ENCODE peak calls at places on chromosomes 3 and 15, in four cellular contexts. U, T, Y and X are unnamed samples.

GRCh38 chr15:81480645-81481053 is 106.6 kb upstream of the TMC3 start:
- DNase-seq in Y (peak), T (no peak), U (no peak), X (peak)

GRCh38 chr15:98878172-98878571 is 129.4 kb downstream of the PGPEP1L start:
- DNase-seq in Y (no peak), T (no peak), U (no peak), X (no peak)

GRCh38 chr3:176663819-176664218 is 533.5 kb downstream of the TBL1XR1 start:
- DNase-seq in Y (no peak), T (no peak), U (no peak), X (no peak)

GRCh38 chr3:162295323-162295983 is 798.8 kb downstream of the OTOL1 start:
- DNase-seq in U (no peak), Y (no peak), T (no peak), X (no peak)

GRCh38 chr15:96977886-96978285 is 647.4 kb downstream of the NR2F2 start:
- DNase-seq in T (no peak), Y (no peak), U (no peak), X (no peak)

GRCh38 chr3:4493931-4494806 is 1.0 kb downstream of the ITPR1 start:
- DNase-seq in T (no peak), Y (peak), U (no peak), X (no peak)

GRCh38 chr3:187714404-187714979 is 12.1 kb upstream of the RTP2 start:
- DNase-seq in U (no peak), T (peak), Y (peak), X (peak)

GRCh38 chr3:56908004-56908403 is 106.3 kb upstream of the ARHGEF3 start:
- DNase-seq in T (no peak), Y (no peak), U (no peak), X (no peak)

GRCh38 chr3:16423298-16423697 is 90.2 kb downstream of the RFTN1 start:
- DNase-seq in T (no peak), Y (no peak), U (no peak), X (no peak)

GRCh38 chr3:120641696-120642246 is 40.3 kb downstream of the HGD start:
- DNase-seq in Y (no peak), U (no peak), T (no peak), X (no peak)

GRCh38 chr15:80698636-80699035 is 3.5 kb downstream of the ABHD17C start:
- DNase-seq in Y (no peak), T (no peak), U (no peak), X (no peak)

GRCh38 chr15:29099131-29099880 is 170.3 kb downstream of the NSMCE3 start:
- DNase-seq in T (no peak), Y (no peak), U (peak), X (no peak)

GRCh38 chr15:70722266-70723123 is 40.9 kb downstream of the UACA start:
- DNase-seq in T (no peak), Y (no peak), U (no peak), X (no peak)

GRCh38 chr3:100810671-100811070 is 101.4 kb downstream of the TFG start:
- DNase-seq in T (no peak), U (no peak), Y (no peak), X (no peak)

GRCh38 chr15:79101866-79102581 is 11.4 kb upstream of the RASGRF1 start:
- DNase-seq in Y (no peak), T (no peak), U (no peak), X (no peak)

GRCh38 chr3:37531071-37531720 is 330.5 kb upstream of the CTDSPL start:
- DNase-seq in U (no peak), Y (no peak), T (no peak), X (no peak)

GRCh38 chr3:152293607-152294006 is 24.9 kb downstream of the MBNL1 start:
- DNase-seq in Y (no peak), U (no peak), T (no peak), X (no peak)

GRCh38 chr15:29942144-29942543 is 119.9 kb upstream of the TJP1 start:
- DNase-seq in U (no peak), Y (no peak), T (no peak), X (no peak)

GRCh38 chr3:129893616-129894070 is at the start of gene TMCC1:
- DNase-seq in Y (peak), U (peak), T (peak), X (peak)

GRCh38 chr3:12479919-12480425 is 4.3 kb upstream of the TSEN2 start:
- DNase-seq in T (peak), U (no peak), Y (peak), X (no peak)

GRCh38 chr3:194537732-194538247 is 51.0 kb upstream of the ATP13A3 start:
- DNase-seq in U (no peak), Y (no peak), T (peak), X (no peak)

GRCh38 chr15:51516291-51516690 is 106.3 kb downstream of the DMXL2 start:
- DNase-seq in U (no peak), Y (no peak), T (no peak), X (no peak)

GRCh38 chr15:31569836-31570235 is 243.2 kb downstream of the KLF13 start:
- DNase-seq in T (no peak), U (no peak), Y (no peak), X (no peak)

GRCh38 chr3:58001979-58002378 is 6.2 kb upstream of the FLNB start:
- DNase-seq in Y (no peak), T (no peak), U (no peak), X (no peak)

GRCh38 chr3:32110233-32110760 is 3.9 kb downstream of the GPD1L start:
- DNase-seq in U (no peak), Y (no peak), T (no peak), X (no peak)

GRCh38 chr15:56913241-56913640 is 5.2 kb upstream of the TCF12 start:
- DNase-seq in U (no peak), T (no peak), Y (no peak), X (no peak)

GRCh38 chr3:14561051-14561634 is 21.0 kb upstream of the GRIP2 start:
- DNase-seq in Y (no peak), U (no peak), T (no peak), X (no peak)

GRCh38 chr15:51082246-51082645 is 12.5 kb downstream of the TNFAIP8L3 start:
- DNase-seq in U (no peak), T (no peak), Y (no peak), X (no peak)

GRCh38 chr15:97316362-97316761 is 644.1 kb upstream of the ARRDC4 start:
- DNase-seq in T (no peak), U (no peak), Y (no peak), X (no peak)

GRCh38 chr3:37864904-37865303 is 3.2 kb downstream of the CTDSPL start:
- DNase-seq in T (no peak), Y (no peak), U (no peak), X (no peak)

GRCh38 chr3:68057637-68058320 is 403.4 kb upstream of the SUCLG2 start:
- DNase-seq in T (no peak), U (no peak), Y (no peak), X (no peak)

GRCh38 chr15:92663250-92663951 is 7.8 kb upstream of the FAM174B start:
- DNase-seq in U (no peak), Y (no peak), T (no peak), X (no peak)

GRCh38 chr3:184380627-184381260 is 890 bp downstream of the CHRD start:
- DNase-seq in Y (peak), T (no peak), U (peak), X (no peak)

GRCh38 chr3:180296971-180297370 is 260.2 kb upstream of the PEX5L start:
- DNase-seq in U (no peak), Y (no peak), T (no peak), X (no peak)

GRCh38 chr3:150084128-150084527 is 113.4 kb upstream of the PFN2 start:
- DNase-seq in Y (no peak), U (no peak), T (no peak), X (no peak)
- H3K4me3 ChIP-seq in Y (no peak), U (no peak), T (no peak), X (no peak)

GRCh38 chr3:63561879-63562278 is 90.6 kb upstream of the SNTN start:
- DNase-seq in T (no peak), Y (no peak), U (no peak), X (no peak)
- TF ChIP-seq EP300 in T (no peak), Y (no peak), U (no peak), X (no peak)

DNA sequence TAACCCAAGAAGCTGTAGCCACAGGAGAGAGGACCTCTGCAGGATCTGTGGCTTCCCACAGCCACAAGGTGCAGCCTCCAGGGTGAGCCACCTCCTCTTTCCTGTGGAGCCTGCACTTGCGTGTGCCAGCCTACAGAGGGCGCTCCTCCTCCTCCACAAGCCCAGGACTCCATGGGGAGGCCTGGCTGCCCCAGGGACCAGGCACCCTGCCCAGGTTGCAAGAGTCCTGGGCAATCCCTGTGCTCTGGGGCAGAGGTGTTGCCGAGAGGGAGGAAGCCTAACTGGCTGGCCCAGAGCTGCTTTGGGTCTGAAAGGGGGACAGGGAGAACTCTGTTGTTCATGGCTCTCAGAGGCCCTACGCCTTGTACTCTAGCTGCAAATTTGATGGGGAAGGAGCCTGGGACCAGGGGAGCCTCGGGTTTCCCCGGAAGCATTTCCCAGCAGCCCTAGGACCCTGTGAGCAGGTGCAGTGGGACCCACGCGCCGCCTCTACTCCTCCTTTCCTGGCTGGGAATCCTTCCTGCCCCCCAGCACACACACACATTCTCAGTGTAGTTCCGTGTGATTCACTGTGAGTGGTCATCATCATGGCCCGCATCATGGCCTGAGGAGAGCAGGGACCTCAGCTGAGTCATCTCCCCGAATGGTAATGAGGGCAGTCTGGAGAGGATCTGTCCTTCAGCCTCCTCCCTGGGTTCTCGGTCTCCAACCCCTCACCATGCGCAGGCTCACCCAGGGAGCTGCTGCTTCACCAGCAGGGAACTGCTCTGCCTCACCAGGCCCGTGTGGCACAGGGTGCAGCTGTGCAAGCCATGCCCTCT is 24.3 kb downstream of the TBC1D21 start:
- DNase-seq in T (peak), Y (no peak), U (no peak), X (no peak)
- H3K4me3 ChIP-seq in T (no peak), Y (no peak), U (no peak), X (no peak)

DNA sequence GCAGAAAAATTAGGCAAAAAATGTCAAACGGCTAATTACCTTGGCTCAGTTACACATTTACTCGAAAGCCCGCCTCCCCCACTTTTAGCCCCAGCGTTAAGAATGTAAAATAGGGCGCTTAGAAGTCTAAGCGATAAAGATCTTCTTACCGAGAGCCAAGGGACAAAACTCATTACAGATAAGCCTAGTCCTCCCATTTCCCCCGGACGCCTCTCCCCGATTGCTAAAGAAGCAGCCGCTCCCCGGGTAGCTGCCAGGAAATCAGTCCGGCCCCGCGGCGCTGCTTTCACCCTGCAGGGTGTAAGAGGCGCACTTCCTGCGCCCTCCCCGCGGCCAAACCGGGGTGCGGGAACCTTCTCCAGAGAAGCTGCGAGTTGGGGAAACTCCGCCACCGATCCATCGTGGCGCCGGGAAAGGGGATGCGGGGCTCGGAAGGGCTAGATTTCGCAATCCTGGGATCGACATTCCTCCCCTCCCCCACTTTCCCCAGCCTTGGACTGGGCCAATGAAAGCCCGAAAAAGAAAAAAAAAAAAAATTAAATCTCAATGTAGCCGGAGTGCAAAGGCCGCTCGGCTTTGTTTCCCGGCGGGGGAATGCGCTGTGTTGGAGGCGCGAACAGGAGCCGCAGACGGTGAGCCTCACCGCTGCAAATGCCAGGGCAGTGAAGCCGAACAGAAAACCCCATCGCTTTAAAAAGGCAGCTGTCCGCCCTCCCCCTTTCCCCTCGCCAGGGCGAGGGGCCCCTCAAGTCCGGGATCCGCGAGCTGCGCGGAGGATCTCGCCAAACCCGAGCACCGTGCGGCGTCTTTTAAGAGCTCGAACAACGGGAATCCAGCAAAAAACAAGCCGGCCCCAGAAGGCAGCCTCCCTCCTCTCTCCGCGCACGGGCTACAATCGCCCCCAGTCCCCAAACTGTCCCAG is 658 bp upstream of the PTPRG start:
- DNase-seq in T (peak), U (peak), Y (peak), X (peak)
- TF ChIP-seq EP300 in T (peak), U (no peak), Y (no peak), X (peak)

GRCh38 chr3:127961124-127961523 is 46.1 kb downstream of the KBTBD12 start:
- DNase-seq in Y (no peak), T (no peak), U (no peak), X (no peak)

GRCh38 chr3:127962937-127963336 is 47.9 kb downstream of the KBTBD12 start:
- DNase-seq in Y (no peak), T (no peak), U (no peak), X (no peak)

GRCh38 chr3:127961963-127962362 is 46.9 kb downstream of the KBTBD12 start:
- DNase-seq in T (peak), Y (no peak), U (no peak), X (no peak)

GRCh38 chr3:127959041-127959440 is 44.0 kb downstream of the KBTBD12 start:
- DNase-seq in Y (no peak), U (no peak), T (no peak), X (no peak)

DNA sequence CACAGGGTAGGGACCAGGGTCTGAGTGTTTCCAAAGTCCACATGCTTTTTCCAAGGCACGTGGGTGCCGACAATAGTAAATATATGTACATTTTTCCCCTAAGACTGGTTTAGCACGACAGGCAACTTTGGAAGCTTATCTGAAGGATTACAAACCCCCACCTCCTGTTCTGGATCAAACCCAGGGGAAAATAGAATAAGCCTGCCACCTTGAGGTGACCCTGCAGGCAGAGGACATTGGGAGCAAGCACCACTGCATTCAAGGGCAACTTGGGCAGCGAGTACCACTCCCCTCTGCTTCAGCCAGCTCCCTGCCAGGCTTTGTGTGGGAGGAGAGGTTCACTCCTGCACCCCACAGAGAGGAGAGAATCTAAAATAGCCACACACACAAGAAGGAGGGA is 44.8 kb downstream of the KBTBD12 start:
- DNase-seq in T (peak), U (no peak), Y (no peak), X (no peak)
- H3K4me3 ChIP-seq in T (no peak), U (no peak), Y (no peak), X (no peak)